ENCODE peak calls at places on chromosome 3, in seven cellular contexts. One of them, this sample, is unnamed. For H3K4me1, the result is how much of the 10 kb centered on the place peaks cover.

GRCh38 chr3:30343861-30344260 is 262.5 kb upstream of the TGFBR2 start:
- DNase-seq in Peyer's patch: no peak
- DNase-seq in prostate gland: no peak
- DNase-seq in sigmoid colon: no peak
- DNase-seq in IMR-90: no peak
- DNase-seq in body of pancreas: no peak
- DNase-seq in ovary: no peak
- DNase-seq in this sample: no peak

GRCh38 chr3:12231481-12231880 is 57.4 kb upstream of the PPARG start:
- DNase-seq in Peyer's patch: no peak
- DNase-seq in prostate gland: no peak
- DNase-seq in sigmoid colon: no peak
- DNase-seq in IMR-90: peak
- DNase-seq in body of pancreas: no peak
- DNase-seq in ovary: no peak
- DNase-seq in this sample: no peak

GRCh38 chr3:29644956-29645661 is 364.2 kb downstream of the RBMS3 start:
- DNase-seq in Peyer's patch: no peak
- DNase-seq in prostate gland: no peak
- DNase-seq in sigmoid colon: no peak
- DNase-seq in IMR-90: no peak
- DNase-seq in body of pancreas: no peak
- DNase-seq in ovary: no peak
- DNase-seq in this sample: no peak

GRCh38 chr3:170721563-170721962 is 135.7 kb upstream of the SLC7A14 start:
- DNase-seq in Peyer's patch: no peak
- DNase-seq in prostate gland: no peak
- DNase-seq in sigmoid colon: no peak
- DNase-seq in IMR-90: no peak
- DNase-seq in body of pancreas: peak
- DNase-seq in ovary: no peak
- DNase-seq in this sample: no peak

GRCh38 chr3:105152987-105153386 is 213.7 kb upstream of the ALCAM start:
- DNase-seq in Peyer's patch: no peak
- DNase-seq in prostate gland: no peak
- DNase-seq in sigmoid colon: no peak
- DNase-seq in IMR-90: no peak
- DNase-seq in body of pancreas: no peak
- DNase-seq in ovary: no peak
- DNase-seq in this sample: no peak

GRCh38 chr3:42831321-42831713 is 22.1 kb downstream of the ACKR2 start:
- DNase-seq in Peyer's patch: peak
- DNase-seq in prostate gland: peak
- DNase-seq in sigmoid colon: peak
- DNase-seq in IMR-90: peak
- DNase-seq in body of pancreas: peak
- DNase-seq in ovary: peak
- DNase-seq in this sample: peak

GRCh38 chr3:95438274-95438673 is 1375.4 kb downstream of the NSUN3 start:
- DNase-seq in Peyer's patch: no peak
- DNase-seq in prostate gland: no peak
- DNase-seq in sigmoid colon: no peak
- DNase-seq in IMR-90: no peak
- DNase-seq in body of pancreas: no peak
- DNase-seq in ovary: no peak
- DNase-seq in this sample: no peak

GRCh38 chr3:2392981-2393380 is 294.3 kb downstream of the CNTN4 start:
- DNase-seq in Peyer's patch: no peak
- DNase-seq in prostate gland: no peak
- DNase-seq in sigmoid colon: no peak
- DNase-seq in IMR-90: no peak
- DNase-seq in body of pancreas: no peak
- DNase-seq in ovary: no peak
- DNase-seq in this sample: no peak

GRCh38 chr3:126394977-126395321 is 240 bp downstream of the CFAP100 start:
- DNase-seq in Peyer's patch: no peak
- DNase-seq in prostate gland: no peak
- DNase-seq in sigmoid colon: no peak
- DNase-seq in IMR-90: no peak
- DNase-seq in body of pancreas: no peak
- DNase-seq in ovary: no peak
- DNase-seq in this sample: no peak

GRCh38 chr3:16378415-16378814 is 113.4 kb downstream of the OXNAD1 start:
- DNase-seq in Peyer's patch: no peak
- DNase-seq in prostate gland: no peak
- DNase-seq in sigmoid colon: no peak
- DNase-seq in IMR-90: peak
- DNase-seq in body of pancreas: no peak
- DNase-seq in ovary: no peak
- DNase-seq in this sample: no peak

GRCh38 chr3:16374047-16375019 is 109.3 kb downstream of the OXNAD1 start:
- DNase-seq in Peyer's patch: no peak
- DNase-seq in prostate gland: no peak
- DNase-seq in sigmoid colon: no peak
- DNase-seq in IMR-90: no peak
- DNase-seq in body of pancreas: no peak
- DNase-seq in ovary: no peak
- DNase-seq in this sample: peak

GRCh38 chr3:16377196-16377595 is 112.2 kb downstream of the OXNAD1 start:
- DNase-seq in Peyer's patch: no peak
- DNase-seq in prostate gland: no peak
- DNase-seq in sigmoid colon: no peak
- DNase-seq in IMR-90: no peak
- DNase-seq in body of pancreas: no peak
- DNase-seq in ovary: no peak
- DNase-seq in this sample: no peak

GRCh38 chr3:16377847-16378302 is 112.9 kb downstream of the OXNAD1 start:
- DNase-seq in Peyer's patch: no peak
- DNase-seq in prostate gland: no peak
- DNase-seq in sigmoid colon: no peak
- DNase-seq in IMR-90: no peak
- DNase-seq in body of pancreas: no peak
- DNase-seq in ovary: no peak
- DNase-seq in this sample: no peak

DNA sequence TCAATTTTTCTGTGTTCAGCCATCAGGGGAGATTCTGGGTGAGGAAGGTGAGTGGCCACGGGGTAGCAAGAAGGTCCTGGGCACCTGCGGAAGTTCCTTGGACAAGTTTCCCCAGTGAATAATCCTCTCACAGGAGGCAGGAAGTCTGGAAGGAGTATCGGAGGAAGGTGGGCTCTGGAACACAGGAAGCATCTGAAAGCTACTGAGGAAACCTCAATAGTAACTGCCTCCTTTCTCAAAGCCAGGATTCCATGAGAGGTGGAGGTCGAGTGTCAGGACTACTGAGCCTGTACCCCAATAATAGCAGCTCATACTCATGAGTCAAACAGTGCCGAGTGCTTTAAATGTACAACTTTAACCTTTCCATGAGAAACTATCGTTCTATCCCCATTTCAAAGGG is 110.9 kb downstream of the OXNAD1 start:
- DNase-seq in Peyer's patch: no peak
- DNase-seq in prostate gland: no peak
- DNase-seq in sigmoid colon: no peak
- DNase-seq in IMR-90: no peak
- DNase-seq in body of pancreas: no peak
- DNase-seq in ovary: no peak
- DNase-seq in this sample: no peak
- H3K4me1 ChIP-seq in Peyer's patch: under half
- H3K4me1 ChIP-seq in prostate gland: under half
- H3K4me1 ChIP-seq in sigmoid colon: under half
- H3K4me1 ChIP-seq in IMR-90: under half
- H3K4me1 ChIP-seq in body of pancreas: under half
- H3K4me1 ChIP-seq in ovary: under half
- H3K4me1 ChIP-seq in this sample: half or more

GRCh38 chr3:40464339-40465110 is 7.4 kb downstream of the RPL14 start:
- DNase-seq in Peyer's patch: no peak
- DNase-seq in prostate gland: no peak
- DNase-seq in sigmoid colon: no peak
- DNase-seq in IMR-90: no peak
- DNase-seq in body of pancreas: no peak
- DNase-seq in ovary: no peak
- DNase-seq in this sample: no peak
- TF ChIP-seq POLR2A in Peyer's patch: no peak
- TF ChIP-seq POLR2A in prostate gland: no peak
- TF ChIP-seq POLR2A in sigmoid colon: no peak
- TF ChIP-seq POLR2A in IMR-90: no peak
- TF ChIP-seq POLR2A in body of pancreas: no peak
- TF ChIP-seq POLR2A in ovary: no peak
- TF ChIP-seq POLR2A in this sample: no peak

DNA sequence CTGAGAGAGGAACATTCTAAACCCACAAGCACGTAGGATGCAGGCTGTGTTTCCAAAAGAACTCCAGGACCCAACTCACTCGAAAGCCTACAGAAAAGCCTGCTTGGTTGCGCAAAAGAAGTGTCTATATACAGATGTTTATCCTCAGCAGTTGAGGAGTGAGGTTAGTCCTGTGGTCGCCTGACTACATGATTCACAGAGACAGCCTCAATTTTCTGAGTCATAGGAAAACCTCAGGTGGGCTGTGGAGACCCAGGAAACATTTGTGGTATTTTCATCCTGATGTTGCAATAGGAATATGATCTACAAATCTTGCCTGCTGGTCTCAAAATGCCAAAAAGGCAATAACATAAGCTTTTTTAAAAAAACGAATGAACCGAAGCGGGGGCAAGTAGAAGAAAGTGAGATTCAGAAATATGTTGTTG is 183.8 kb upstream of the THRB start:
- DNase-seq in Peyer's patch: no peak
- DNase-seq in prostate gland: no peak
- DNase-seq in sigmoid colon: no peak
- DNase-seq in IMR-90: peak
- DNase-seq in body of pancreas: no peak
- DNase-seq in ovary: no peak
- DNase-seq in this sample: no peak
- H3K4me3 ChIP-seq in Peyer's patch: no peak
- H3K4me3 ChIP-seq in prostate gland: no peak
- H3K4me3 ChIP-seq in sigmoid colon: peak
- H3K4me3 ChIP-seq in IMR-90: no peak
- H3K4me3 ChIP-seq in body of pancreas: no peak
- H3K4me3 ChIP-seq in ovary: no peak
- H3K4me3 ChIP-seq in this sample: no peak

DNA sequence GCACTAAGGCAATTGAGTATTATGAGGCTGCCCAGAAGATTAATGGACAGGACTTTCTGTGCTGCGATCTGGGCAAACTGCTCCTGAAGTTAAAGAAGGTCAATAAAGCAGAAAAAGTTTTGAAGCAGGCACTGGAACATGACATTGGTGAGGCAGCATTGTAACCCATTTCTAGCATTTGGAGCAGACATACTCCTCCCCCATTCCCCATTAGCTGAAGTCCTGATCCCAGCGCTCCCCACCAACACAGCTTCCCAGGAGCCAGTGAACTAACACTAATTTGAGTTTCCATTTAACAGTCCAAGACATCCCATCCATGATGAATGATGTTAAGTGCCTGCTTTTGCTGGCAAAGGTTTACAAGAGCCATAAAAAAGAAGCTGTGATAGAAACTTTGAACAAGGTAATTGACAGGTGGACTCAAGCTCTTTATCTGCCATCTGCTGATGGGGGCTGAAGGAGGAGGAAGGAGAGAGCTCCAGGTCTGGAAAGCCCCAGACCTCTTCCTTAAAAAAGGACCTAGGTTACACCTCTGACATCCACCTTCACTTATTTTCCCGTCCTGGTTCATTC is 22.6 kb downstream of the CSRNP1 start:
- DNase-seq in Peyer's patch: no peak
- DNase-seq in prostate gland: no peak
- DNase-seq in sigmoid colon: no peak
- DNase-seq in IMR-90: no peak
- DNase-seq in body of pancreas: peak
- DNase-seq in ovary: no peak
- DNase-seq in this sample: no peak
- H3K4me1 ChIP-seq in Peyer's patch: under half
- H3K4me1 ChIP-seq in prostate gland: under half
- H3K4me1 ChIP-seq in sigmoid colon: under half
- H3K4me1 ChIP-seq in IMR-90: under half
- H3K4me1 ChIP-seq in body of pancreas: under half
- H3K4me1 ChIP-seq in ovary: under half
- H3K4me1 ChIP-seq in this sample: under half

GRCh38 chr3:184015381-184016019 is 2.2 kb downstream of the ABCC5 start:
- DNase-seq in Peyer's patch: no peak
- DNase-seq in prostate gland: no peak
- DNase-seq in sigmoid colon: no peak
- DNase-seq in IMR-90: peak
- DNase-seq in body of pancreas: no peak
- DNase-seq in ovary: no peak
- DNase-seq in this sample: no peak
- TF ChIP-seq POLR2A in Peyer's patch: peak
- TF ChIP-seq POLR2A in prostate gland: no peak
- TF ChIP-seq POLR2A in sigmoid colon: no peak
- TF ChIP-seq POLR2A in IMR-90: no peak
- TF ChIP-seq POLR2A in body of pancreas: no peak
- TF ChIP-seq POLR2A in ovary: no peak
- TF ChIP-seq POLR2A in this sample: no peak

DNA sequence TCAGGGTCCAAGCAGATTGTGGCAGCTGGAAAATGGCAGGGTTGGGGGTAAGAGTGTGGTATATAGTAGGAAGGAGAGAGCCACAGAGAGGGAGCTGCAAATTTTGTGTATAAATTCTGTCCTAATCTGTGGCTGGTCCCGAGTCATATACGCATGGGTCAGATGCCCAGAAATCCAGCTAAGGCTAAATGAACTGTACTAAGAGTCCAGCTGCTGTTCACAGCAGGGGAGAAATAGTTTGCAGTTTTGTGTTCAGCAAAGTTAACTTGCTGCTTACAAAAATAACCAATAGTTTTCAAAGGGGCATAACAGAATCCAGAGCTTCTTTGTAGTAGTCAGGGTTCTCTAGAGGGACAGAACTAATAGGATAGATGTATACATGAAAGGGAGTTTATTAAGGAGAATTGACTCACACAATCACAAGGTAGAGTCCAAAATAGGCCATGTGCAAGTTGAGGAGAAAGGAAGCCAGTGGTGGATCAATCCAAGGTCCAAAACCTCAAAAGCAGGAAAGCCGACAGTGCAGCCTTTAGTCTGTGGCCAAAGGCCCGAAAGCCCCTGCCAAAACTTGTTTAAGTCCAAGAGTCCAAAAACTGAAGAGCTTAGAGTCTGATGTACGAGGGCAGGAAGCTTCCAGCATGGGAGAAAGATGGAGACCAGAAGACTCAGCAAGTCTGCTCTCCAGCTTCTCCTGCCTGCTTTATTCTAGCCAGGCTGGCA is 146.1 kb upstream of the KBTBD8 start:
- DNase-seq in Peyer's patch: no peak
- DNase-seq in prostate gland: no peak
- DNase-seq in sigmoid colon: no peak
- DNase-seq in IMR-90: no peak
- DNase-seq in body of pancreas: no peak
- DNase-seq in ovary: no peak
- DNase-seq in this sample: no peak
- H3K4me3 ChIP-seq in Peyer's patch: no peak
- H3K4me3 ChIP-seq in prostate gland: no peak
- H3K4me3 ChIP-seq in sigmoid colon: no peak
- H3K4me3 ChIP-seq in IMR-90: no peak
- H3K4me3 ChIP-seq in body of pancreas: no peak
- H3K4me3 ChIP-seq in ovary: no peak
- H3K4me3 ChIP-seq in this sample: no peak

GRCh38 chr3:70951937-70952492 is 631.5 kb downstream of the FOXP1 start:
- DNase-seq in Peyer's patch: no peak
- DNase-seq in prostate gland: no peak
- DNase-seq in sigmoid colon: no peak
- DNase-seq in IMR-90: no peak
- DNase-seq in body of pancreas: no peak
- DNase-seq in ovary: no peak
- DNase-seq in this sample: no peak
- H3K4me1 ChIP-seq in Peyer's patch: under half
- H3K4me1 ChIP-seq in prostate gland: under half
- H3K4me1 ChIP-seq in sigmoid colon: under half
- H3K4me1 ChIP-seq in IMR-90: under half
- H3K4me1 ChIP-seq in body of pancreas: under half
- H3K4me1 ChIP-seq in ovary: under half
- H3K4me1 ChIP-seq in this sample: under half

This sample was measured in spleen.